ENCODE peak calls at places on chromosomes 7 and 10, in four cellular contexts. J is A549, X is HepG2, G is GM12878. N is an unnamed sample. For H3K4me1, the result is how much of the 10 kb centered on the place peaks cover.

GRCh38 chr10:329361-330099 is 194.3 kb downstream of the ZMYND11 start:
- DNase-seq in J (peak), G (no peak), X (peak), N (no peak)

GRCh38 chr7:41816111-41816510 is 113.2 kb upstream of the INHBA start:
- DNase-seq in G (peak), X (no peak), J (no peak), N (no peak)

GRCh38 chr10:20415684-20416083 is 481.4 kb downstream of the NEBL start:
- DNase-seq in J (peak), G (no peak), X (no peak), N (no peak)

GRCh38 chr7:151085691-151086620 is at the start of gene AGAP3:
- DNase-seq in J (peak), X (peak), G (no peak), N (peak)

GRCh38 chr10:67107670-67108069 is 181.8 kb downstream of the LRRTM3 start:
- DNase-seq in J (no peak), X (no peak), G (no peak), N (no peak)

GRCh38 chr10:15167411-15168295 is 840 bp downstream of the NMT2 start:
- DNase-seq in X (peak), G (no peak), J (peak), N (peak)

GRCh38 chr10:114492351-114493037 is 88.2 kb upstream of the AFAP1L2 start:
- DNase-seq in X (no peak), G (no peak), J (no peak), N (no peak)

GRCh38 chr10:122882798-122883197 is 3.4 kb upstream of the FAM24B start:
- DNase-seq in X (no peak), J (no peak), G (no peak), N (peak)

GRCh38 chr10:131723601-131724530 is 176.9 kb upstream of the PPP2R2D start:
- DNase-seq in X (no peak), G (no peak), J (no peak), N (peak)

GRCh38 chr10:986137-986825 is 2.0 kb upstream of the GTPBP4 start:
- DNase-seq in X (no peak), J (no peak), G (no peak), N (no peak)

GRCh38 chr7:80825499-80825898 is 93.4 kb downstream of the SEMA3C start:
- DNase-seq in J (no peak), G (no peak), X (no peak), N (no peak)

GRCh38 chr7:13989138-13989943 is at the start of gene ETV1:
- DNase-seq in G (no peak), X (peak), J (peak), N (peak)

GRCh38 chr7:134865001-134865845 is 85.8 kb downstream of the CALD1 start:
- DNase-seq in X (no peak), G (peak), J (no peak), N (no peak)

GRCh38 chr10:5566606-5567005 is 41.8 kb downstream of the CALML3 start:
- DNase-seq in G (no peak), J (no peak), X (no peak), N (no peak)

GRCh38 chr7:152959610-152960009 is 200.1 kb downstream of the ACTR3B start:
- DNase-seq in X (no peak), G (no peak), J (no peak), N (no peak)

GRCh38 chr7:80392229-80393169 is 119.4 kb downstream of the GNAT3 start:
- DNase-seq in J (peak), G (no peak), X (peak), N (peak)

GRCh38 chr10:126734015-126734414 is 63.5 kb upstream of the C10orf90 start:
- DNase-seq in G (no peak), J (no peak), X (no peak), N (no peak)

GRCh38 chr10:79942261-79943185 is 6.4 kb downstream of the SFTPD start:
- DNase-seq in X (no peak), J (no peak), G (no peak), N (no peak)

GRCh38 chr10:69362471-69362954 is 54.2 kb downstream of the TACR2 start:
- DNase-seq in X (no peak), G (no peak), J (peak), N (peak)
- H3K4me1 ChIP-seq in X (under half), G (under half), J (half or more), N (under half)

GRCh38 chr7:136034132-136034531 is 57.0 kb upstream of the MTPN start:
- DNase-seq in X (no peak), J (no peak), G (no peak), N (no peak)

GRCh38 chr7:136036336-136036735 is 59.2 kb upstream of the MTPN start:
- DNase-seq in J (no peak), G (no peak), X (no peak), N (no peak)

GRCh38 chr7:136045181-136045580 is 68.0 kb upstream of the MTPN start:
- DNase-seq in X (no peak), G (no peak), J (no peak), N (no peak)

DNA sequence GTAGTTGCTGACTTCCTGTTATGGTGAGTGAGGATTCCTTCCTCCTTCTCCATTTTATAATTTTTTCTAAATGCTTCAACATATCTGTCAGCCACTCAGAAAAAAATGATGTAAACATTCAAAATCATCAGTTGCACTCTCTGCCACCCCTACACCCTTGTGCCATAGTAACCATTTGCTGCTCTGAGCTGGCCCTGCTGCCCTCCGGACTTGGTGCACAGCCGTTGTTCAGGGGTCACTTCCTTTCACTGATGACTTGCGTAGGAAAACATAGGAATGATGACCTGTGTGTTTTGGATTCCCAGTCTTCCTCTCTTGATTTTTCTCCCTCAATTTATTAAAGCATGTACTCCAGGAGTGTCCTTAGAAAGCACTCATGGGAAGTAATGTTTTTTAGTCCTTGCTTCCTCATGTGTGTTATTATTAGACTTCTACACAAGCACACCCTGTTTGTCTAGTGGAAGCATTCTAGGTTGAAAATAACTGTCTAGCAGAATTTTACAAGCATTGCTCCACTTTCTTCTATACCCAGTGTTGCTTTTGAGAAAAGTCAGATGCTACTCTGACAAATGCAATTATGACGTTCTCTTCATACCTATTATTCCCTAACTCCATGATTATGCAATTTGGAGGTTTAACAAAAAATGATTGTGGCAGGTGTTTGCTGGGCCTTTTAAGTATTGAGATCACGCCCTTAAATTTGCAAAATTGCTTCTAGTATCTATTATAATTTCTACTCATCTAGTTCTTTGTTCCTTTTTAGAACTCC is 62.6 kb upstream of the MTPN start:
- DNase-seq in G (no peak), J (no peak), X (no peak), N (no peak)
- TF ChIP-seq PBX3 in G (no peak), J (no peak), X (no peak), N (no peak)

GRCh38 chr7:92762853-92763252 is 73.5 kb downstream of the CDK6 start:
- DNase-seq in J (no peak), X (no peak), G (no peak), N (no peak)

GRCh38 chr7:92765725-92766124 is 70.6 kb downstream of the CDK6 start:
- DNase-seq in J (peak), G (no peak), X (no peak), N (no peak)

GRCh38 chr7:92758796-92759431 is 77.5 kb downstream of the CDK6 start:
- DNase-seq in X (no peak), G (no peak), J (no peak), N (no peak)

GRCh38 chr7:92763636-92764423 is 72.5 kb downstream of the CDK6 start:
- DNase-seq in J (peak), X (peak), G (no peak), N (no peak)

DNA sequence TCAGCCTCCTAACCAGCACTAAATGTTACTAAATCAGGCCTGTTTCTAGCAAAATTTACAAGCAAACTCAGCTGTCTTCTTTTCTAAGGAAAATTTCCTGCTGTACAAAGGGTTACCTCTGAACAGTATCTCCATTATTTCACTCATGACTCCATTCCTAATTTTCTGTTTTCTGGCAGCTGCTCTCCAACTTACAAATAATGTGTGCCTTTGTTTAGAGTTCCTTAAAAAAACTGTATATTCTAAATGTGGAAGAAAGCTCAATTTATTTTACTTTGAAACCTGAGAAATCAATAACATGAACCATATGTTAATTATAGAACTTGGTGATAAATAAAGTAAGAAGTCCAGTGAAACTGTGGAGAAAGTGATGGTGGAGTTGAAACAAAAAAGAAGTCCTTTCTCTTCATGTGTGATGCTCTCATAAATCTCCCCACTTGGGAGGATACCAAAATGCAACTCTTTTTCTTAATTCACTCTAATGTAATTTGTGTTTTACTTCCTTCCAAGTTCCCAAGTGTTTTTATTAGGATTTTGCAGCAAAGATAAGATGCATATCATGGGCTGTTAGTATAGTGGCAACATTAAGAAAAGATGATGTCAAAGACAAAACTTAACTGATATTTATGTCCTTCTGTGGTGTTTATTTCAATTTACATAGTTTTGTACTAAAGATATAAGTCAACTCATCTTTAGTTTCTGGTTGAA is 74.8 kb downstream of the CDK6 start:
- DNase-seq in J (no peak), G (no peak), X (no peak), N (no peak)
- H3K4me1 ChIP-seq in J (half or more), G (under half), X (under half), N (under half)

GRCh38 chr10:86646532-86646931 is 7.8 kb upstream of the OPN4 start:
- DNase-seq in J (no peak), X (no peak), G (no peak), N (peak)

GRCh38 chr10:86642499-86642898 is 11.8 kb upstream of the OPN4 start:
- DNase-seq in J (peak), G (no peak), X (no peak), N (peak)

GRCh38 chr10:86645111-86645445 is 9.3 kb upstream of the OPN4 start:
- DNase-seq in J (no peak), X (no peak), G (no peak), N (no peak)

GRCh38 chr10:86646933-86647332 is 7.4 kb upstream of the OPN4 start:
- DNase-seq in X (no peak), J (no peak), G (no peak), N (peak)

DNA sequence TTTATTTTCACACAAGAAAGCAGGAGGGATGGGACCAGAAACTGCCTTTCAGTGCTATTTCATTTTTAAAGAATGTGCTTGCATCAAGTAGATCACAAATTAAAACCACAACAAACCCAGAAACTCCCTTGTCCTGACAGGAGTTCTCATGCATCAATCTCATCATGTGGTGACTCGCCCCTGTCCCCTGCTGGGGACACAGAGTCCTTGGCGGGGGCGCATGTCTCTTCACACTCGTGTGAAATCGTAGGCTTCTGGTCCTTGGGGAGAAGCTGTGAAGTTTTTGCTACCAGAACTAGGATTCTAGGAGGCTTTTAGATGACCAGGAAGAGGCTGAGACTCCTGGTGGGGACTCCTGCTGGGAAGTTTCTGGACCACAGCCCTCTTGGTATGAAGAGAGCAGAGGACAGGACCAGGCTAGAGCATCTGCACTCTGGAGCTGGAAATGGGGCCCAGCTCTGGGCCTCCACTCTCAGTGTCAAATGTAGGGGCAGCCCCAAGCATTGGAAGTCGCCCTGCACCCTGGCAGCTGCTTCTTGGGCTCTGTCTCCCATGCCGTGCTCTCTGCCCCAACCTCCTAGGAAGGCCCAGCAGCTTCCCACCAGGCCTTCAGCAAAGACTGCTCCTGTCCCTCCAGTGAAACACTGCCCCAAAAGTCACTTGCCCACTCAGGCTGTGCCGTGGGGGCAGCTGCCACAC is 9.8 kb upstream of the OPN4 start:
- DNase-seq in J (no peak), X (peak), G (peak), N (peak)
- TF ChIP-seq PBX3 in J (no peak), X (no peak), G (peak), N (peak)

GRCh38 chr7:155806096-155806871 is 6.0 kb downstream of the SHH start:
- DNase-seq in G (no peak), X (no peak), J (no peak), N (peak)
- H3K4me1 ChIP-seq in G (under half), X (under half), J (under half), N (under half)

GRCh38 chr10:52951819-52952218 is 179.2 kb upstream of the MBL2 start:
- DNase-seq in J (peak), X (peak), G (no peak), N (no peak)
- TF ChIP-seq PBX3 in J (no peak), X (no peak), G (no peak), N (no peak)

GRCh38 chr10:124644281-124644680 is 99.9 kb downstream of the FAM53B start:
- DNase-seq in X (no peak), J (no peak), G (no peak), N (no peak)
- H3K4me1 ChIP-seq in X (under half), J (under half), G (under half), N (under half)